ENCODE peak calls at places on chromosomes 1 and 21, in nine cellular contexts. One of them, this sample, is unnamed.

GRCh38 chr1:3464649-3465025 is 10.2 kb downstream of the ARHGEF16 start:
- DNase-seq in astrocyte: no peak
- DNase-seq in heart left ventricle: no peak
- DNase-seq in upper lobe of right lung: peak
- DNase-seq in OCI-LY7: no peak
- DNase-seq in fibroblast of pulmonary artery: no peak
- DNase-seq in body of pancreas: no peak
- DNase-seq in uterus: no peak
- DNase-seq in cardiac muscle cell: no peak
- DNase-seq in this sample: no peak

GRCh38 chr1:16032388-16033100 is 10.7 kb downstream of the CLCNKA start:
- DNase-seq in astrocyte: peak
- DNase-seq in heart left ventricle: peak
- DNase-seq in upper lobe of right lung: peak
- DNase-seq in OCI-LY7: peak
- DNase-seq in fibroblast of pulmonary artery: peak
- DNase-seq in body of pancreas: peak
- DNase-seq in uterus: peak
- DNase-seq in cardiac muscle cell: peak
- DNase-seq in this sample: peak

GRCh38 chr1:61120998-61121397 is 38.6 kb downstream of the NFIA start:
- DNase-seq in astrocyte: no peak
- DNase-seq in heart left ventricle: no peak
- DNase-seq in upper lobe of right lung: no peak
- DNase-seq in OCI-LY7: no peak
- DNase-seq in fibroblast of pulmonary artery: peak
- DNase-seq in body of pancreas: peak
- DNase-seq in uterus: peak
- DNase-seq in cardiac muscle cell: no peak
- DNase-seq in this sample: no peak

GRCh38 chr1:34057347-34057746 is 107.7 kb downstream of the CSMD2 start:
- DNase-seq in astrocyte: no peak
- DNase-seq in heart left ventricle: no peak
- DNase-seq in upper lobe of right lung: no peak
- DNase-seq in OCI-LY7: no peak
- DNase-seq in fibroblast of pulmonary artery: no peak
- DNase-seq in body of pancreas: no peak
- DNase-seq in uterus: no peak
- DNase-seq in cardiac muscle cell: peak
- DNase-seq in this sample: no peak

GRCh38 chr1:93219443-93219842 is 38.9 kb downstream of the CCDC18 start:
- DNase-seq in astrocyte: peak
- DNase-seq in heart left ventricle: no peak
- DNase-seq in upper lobe of right lung: no peak
- DNase-seq in OCI-LY7: peak
- DNase-seq in fibroblast of pulmonary artery: no peak
- DNase-seq in body of pancreas: no peak
- DNase-seq in uterus: no peak
- DNase-seq in cardiac muscle cell: no peak
- DNase-seq in this sample: no peak

GRCh38 chr1:230070321-230071208 is 3.5 kb downstream of the GALNT2 start:
- DNase-seq in astrocyte: no peak
- DNase-seq in heart left ventricle: no peak
- DNase-seq in upper lobe of right lung: peak
- DNase-seq in OCI-LY7: no peak
- DNase-seq in fibroblast of pulmonary artery: no peak
- DNase-seq in body of pancreas: no peak
- DNase-seq in uterus: no peak
- DNase-seq in cardiac muscle cell: no peak
- DNase-seq in this sample: no peak

GRCh38 chr1:237042892-237043576 is 1.1 kb downstream of the RYR2 start:
- DNase-seq in astrocyte: no peak
- DNase-seq in heart left ventricle: no peak
- DNase-seq in upper lobe of right lung: peak
- DNase-seq in OCI-LY7: no peak
- DNase-seq in fibroblast of pulmonary artery: no peak
- DNase-seq in body of pancreas: no peak
- DNase-seq in uterus: no peak
- DNase-seq in cardiac muscle cell: peak
- DNase-seq in this sample: peak

GRCh38 chr1:156033011-156033410 is 12.3 kb upstream of the SSR2 start:
- DNase-seq in astrocyte: no peak
- DNase-seq in heart left ventricle: no peak
- DNase-seq in upper lobe of right lung: no peak
- DNase-seq in OCI-LY7: no peak
- DNase-seq in fibroblast of pulmonary artery: peak
- DNase-seq in body of pancreas: no peak
- DNase-seq in uterus: no peak
- DNase-seq in cardiac muscle cell: no peak
- DNase-seq in this sample: no peak

GRCh38 chr1:188669715-188670114 is 1807.9 kb downstream of the BRINP3 start:
- DNase-seq in astrocyte: peak
- DNase-seq in heart left ventricle: no peak
- DNase-seq in upper lobe of right lung: no peak
- DNase-seq in OCI-LY7: no peak
- DNase-seq in fibroblast of pulmonary artery: peak
- DNase-seq in body of pancreas: no peak
- DNase-seq in uterus: no peak
- DNase-seq in cardiac muscle cell: no peak
- DNase-seq in this sample: no peak

GRCh38 chr1:46646844-46647243 is 21.3 kb downstream of the ATPAF1 start:
- DNase-seq in astrocyte: peak
- DNase-seq in heart left ventricle: no peak
- DNase-seq in upper lobe of right lung: no peak
- DNase-seq in OCI-LY7: no peak
- DNase-seq in fibroblast of pulmonary artery: no peak
- DNase-seq in body of pancreas: no peak
- DNase-seq in uterus: no peak
- DNase-seq in cardiac muscle cell: no peak
- DNase-seq in this sample: no peak

GRCh38 chr21:35563885-35564451 is 496.4 kb downstream of the SETD4 start:
- DNase-seq in astrocyte: peak
- DNase-seq in heart left ventricle: peak
- DNase-seq in upper lobe of right lung: no peak
- DNase-seq in OCI-LY7: no peak
- DNase-seq in fibroblast of pulmonary artery: peak
- DNase-seq in body of pancreas: peak
- DNase-seq in uterus: peak
- DNase-seq in cardiac muscle cell: no peak
- DNase-seq in this sample: peak

GRCh38 chr1:221335161-221336101 is 406.5 kb downstream of the DUSP10 start:
- DNase-seq in astrocyte: peak
- DNase-seq in heart left ventricle: no peak
- DNase-seq in upper lobe of right lung: no peak
- DNase-seq in OCI-LY7: no peak
- DNase-seq in fibroblast of pulmonary artery: peak
- DNase-seq in body of pancreas: peak
- DNase-seq in uterus: peak
- DNase-seq in cardiac muscle cell: no peak
- DNase-seq in this sample: no peak

GRCh38 chr1:115201598-115201997 is 112.3 kb upstream of the TSPAN2 start:
- DNase-seq in astrocyte: no peak
- DNase-seq in heart left ventricle: no peak
- DNase-seq in upper lobe of right lung: no peak
- DNase-seq in OCI-LY7: no peak
- DNase-seq in fibroblast of pulmonary artery: no peak
- DNase-seq in body of pancreas: no peak
- DNase-seq in uterus: no peak
- DNase-seq in cardiac muscle cell: no peak
- DNase-seq in this sample: no peak

GRCh38 chr1:115203287-115203686 is 114.0 kb upstream of the TSPAN2 start:
- DNase-seq in astrocyte: no peak
- DNase-seq in heart left ventricle: no peak
- DNase-seq in upper lobe of right lung: no peak
- DNase-seq in OCI-LY7: no peak
- DNase-seq in fibroblast of pulmonary artery: no peak
- DNase-seq in body of pancreas: no peak
- DNase-seq in uterus: no peak
- DNase-seq in cardiac muscle cell: no peak
- DNase-seq in this sample: no peak

GRCh38 chr1:115199416-115200132 is 110.3 kb upstream of the TSPAN2 start:
- DNase-seq in astrocyte: no peak
- DNase-seq in heart left ventricle: no peak
- DNase-seq in upper lobe of right lung: no peak
- DNase-seq in OCI-LY7: no peak
- DNase-seq in fibroblast of pulmonary artery: peak
- DNase-seq in body of pancreas: no peak
- DNase-seq in uterus: no peak
- DNase-seq in cardiac muscle cell: no peak
- DNase-seq in this sample: no peak

GRCh38 chr1:115198938-115199337 is 109.6 kb upstream of the TSPAN2 start:
- DNase-seq in astrocyte: no peak
- DNase-seq in heart left ventricle: peak
- DNase-seq in upper lobe of right lung: no peak
- DNase-seq in OCI-LY7: no peak
- DNase-seq in fibroblast of pulmonary artery: peak
- DNase-seq in body of pancreas: peak
- DNase-seq in uterus: peak
- DNase-seq in cardiac muscle cell: no peak
- DNase-seq in this sample: no peak

GRCh38 chr1:115204529-115204928 is 115.2 kb upstream of the TSPAN2 start:
- DNase-seq in astrocyte: no peak
- DNase-seq in heart left ventricle: no peak
- DNase-seq in upper lobe of right lung: no peak
- DNase-seq in OCI-LY7: no peak
- DNase-seq in fibroblast of pulmonary artery: peak
- DNase-seq in body of pancreas: no peak
- DNase-seq in uterus: no peak
- DNase-seq in cardiac muscle cell: no peak
- DNase-seq in this sample: no peak
- TF ChIP-seq CTCF in astrocyte: no peak
- TF ChIP-seq CTCF in heart left ventricle: no peak
- TF ChIP-seq CTCF in upper lobe of right lung: no peak
- TF ChIP-seq CTCF in OCI-LY7: no peak
- TF ChIP-seq CTCF in fibroblast of pulmonary artery: no peak
- TF ChIP-seq CTCF in body of pancreas: no peak
- TF ChIP-seq CTCF in uterus: no peak
- TF ChIP-seq CTCF in cardiac muscle cell: no peak
- TF ChIP-seq CTCF in this sample: no peak

DNA sequence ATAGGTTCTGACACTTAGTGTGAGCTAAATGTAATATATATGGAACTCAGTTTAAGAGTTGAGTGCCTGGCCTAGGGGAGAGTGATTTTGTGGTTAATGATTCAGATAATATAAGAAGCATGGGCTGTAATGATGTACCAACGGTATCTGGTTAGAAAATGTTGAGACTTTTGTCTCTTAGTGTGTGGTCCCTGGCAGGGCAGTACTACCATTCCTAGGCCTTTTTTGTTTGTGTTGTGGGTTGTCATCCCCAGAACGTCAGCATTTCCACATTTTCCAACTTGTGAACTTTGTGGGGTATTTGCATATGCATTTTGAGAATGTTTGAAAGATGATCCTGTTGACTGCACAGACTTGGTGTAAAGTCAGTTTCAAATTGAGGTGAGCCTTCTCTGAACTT is 11.4 kb downstream of the NEK7 start:
- DNase-seq in astrocyte: peak
- DNase-seq in heart left ventricle: no peak
- DNase-seq in upper lobe of right lung: no peak
- DNase-seq in OCI-LY7: no peak
- DNase-seq in fibroblast of pulmonary artery: peak
- DNase-seq in body of pancreas: no peak
- DNase-seq in uterus: no peak
- DNase-seq in cardiac muscle cell: no peak
- DNase-seq in this sample: no peak
- H3K4me3 ChIP-seq in astrocyte: no peak
- H3K4me3 ChIP-seq in heart left ventricle: no peak
- H3K4me3 ChIP-seq in upper lobe of right lung: no peak
- H3K4me3 ChIP-seq in OCI-LY7: peak
- H3K4me3 ChIP-seq in fibroblast of pulmonary artery: no peak
- H3K4me3 ChIP-seq in body of pancreas: no peak
- H3K4me3 ChIP-seq in uterus: no peak
- H3K4me3 ChIP-seq in cardiac muscle cell: no peak
- H3K4me3 ChIP-seq in this sample: no peak

DNA sequence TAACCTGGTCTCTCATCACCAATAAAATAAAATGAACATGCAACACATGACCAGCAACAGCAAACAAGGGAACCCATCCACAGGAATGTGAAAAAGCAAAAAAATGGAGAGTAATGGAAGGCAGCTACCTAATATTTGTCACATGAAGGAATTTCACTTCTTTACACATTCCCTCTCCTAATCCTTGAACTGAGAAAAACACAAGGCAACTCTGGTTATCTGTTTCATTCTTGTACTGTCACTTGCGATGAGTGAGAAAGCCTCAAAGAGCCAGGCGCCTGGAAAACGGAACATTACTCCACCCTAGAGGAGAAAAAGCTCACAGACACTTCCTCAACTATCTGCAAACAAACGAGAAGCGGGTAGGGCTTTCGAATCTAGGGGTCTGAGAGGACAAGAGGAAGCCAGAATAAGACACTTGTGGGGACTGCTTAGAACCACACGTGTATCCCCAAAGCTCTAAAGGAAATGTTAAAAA is 13.8 kb downstream of the HSF2BP start:
- DNase-seq in astrocyte: peak
- DNase-seq in heart left ventricle: peak
- DNase-seq in upper lobe of right lung: no peak
- DNase-seq in OCI-LY7: peak
- DNase-seq in fibroblast of pulmonary artery: peak
- DNase-seq in body of pancreas: peak
- DNase-seq in uterus: peak
- DNase-seq in cardiac muscle cell: peak
- DNase-seq in this sample: peak
- TF ChIP-seq CTCF in astrocyte: peak
- TF ChIP-seq CTCF in heart left ventricle: peak
- TF ChIP-seq CTCF in upper lobe of right lung: peak
- TF ChIP-seq CTCF in OCI-LY7: peak
- TF ChIP-seq CTCF in fibroblast of pulmonary artery: peak
- TF ChIP-seq CTCF in body of pancreas: no peak
- TF ChIP-seq CTCF in uterus: peak
- TF ChIP-seq CTCF in cardiac muscle cell: peak
- TF ChIP-seq CTCF in this sample: no peak

GRCh38 chr1:161225534-161226319 is at the start of gene TOMM40L:
- DNase-seq in astrocyte: peak
- DNase-seq in heart left ventricle: peak
- DNase-seq in upper lobe of right lung: peak
- DNase-seq in OCI-LY7: peak
- DNase-seq in fibroblast of pulmonary artery: peak
- DNase-seq in body of pancreas: peak
- DNase-seq in uterus: peak
- DNase-seq in cardiac muscle cell: peak
- DNase-seq in this sample: peak

GRCh38 chr1:161226759-161227158 is 899 bp downstream of the TOMM40L start:
- DNase-seq in astrocyte: no peak
- DNase-seq in heart left ventricle: no peak
- DNase-seq in upper lobe of right lung: no peak
- DNase-seq in OCI-LY7: no peak
- DNase-seq in fibroblast of pulmonary artery: no peak
- DNase-seq in body of pancreas: no peak
- DNase-seq in uterus: no peak
- DNase-seq in cardiac muscle cell: no peak
- DNase-seq in this sample: no peak

GRCh38 chr1:161226320-161226711 is 456 bp downstream of the TOMM40L start:
- DNase-seq in astrocyte: no peak
- DNase-seq in heart left ventricle: no peak
- DNase-seq in upper lobe of right lung: no peak
- DNase-seq in OCI-LY7: no peak
- DNase-seq in fibroblast of pulmonary artery: no peak
- DNase-seq in body of pancreas: no peak
- DNase-seq in uterus: no peak
- DNase-seq in cardiac muscle cell: no peak
- DNase-seq in this sample: peak

GRCh38 chr1:161228032-161228431 is 2.2 kb downstream of the TOMM40L start:
- DNase-seq in astrocyte: no peak
- DNase-seq in heart left ventricle: no peak
- DNase-seq in upper lobe of right lung: no peak
- DNase-seq in OCI-LY7: no peak
- DNase-seq in fibroblast of pulmonary artery: no peak
- DNase-seq in body of pancreas: no peak
- DNase-seq in uterus: no peak
- DNase-seq in cardiac muscle cell: no peak
- DNase-seq in this sample: no peak

GRCh38 chr1:161227196-161227871 is 1.5 kb downstream of the TOMM40L start:
- DNase-seq in astrocyte: peak
- DNase-seq in heart left ventricle: peak
- DNase-seq in upper lobe of right lung: peak
- DNase-seq in OCI-LY7: peak
- DNase-seq in fibroblast of pulmonary artery: peak
- DNase-seq in body of pancreas: peak
- DNase-seq in uterus: peak
- DNase-seq in cardiac muscle cell: peak
- DNase-seq in this sample: peak
- H3K4me3 ChIP-seq in astrocyte: peak
- H3K4me3 ChIP-seq in heart left ventricle: peak
- H3K4me3 ChIP-seq in upper lobe of right lung: peak
- H3K4me3 ChIP-seq in OCI-LY7: peak
- H3K4me3 ChIP-seq in fibroblast of pulmonary artery: peak
- H3K4me3 ChIP-seq in body of pancreas: no peak
- H3K4me3 ChIP-seq in uterus: no peak
- H3K4me3 ChIP-seq in cardiac muscle cell: no peak
- H3K4me3 ChIP-seq in this sample: no peak